ENCODE peak calls at places on chromosome 2, in seven cellular contexts. G is heart right ventricle, M is foreskin fibroblast, F is keratinocyte, N is right lobe of liver, V is activated B cell treated with CpG ODN at 0.5 μM for 24 hours, P is spleen. X is an unnamed sample.

GRCh38 chr2:82395531-82395930 is 2063.5 kb downstream of the SUCLG1 start:
- DNase-seq in V (no peak), F (no peak), N (no peak), P (no peak), M (no peak), G (no peak), X (no peak)

GRCh38 chr2:100381240-100381639 is 36.2 kb downstream of the CHST10 start:
- DNase-seq in P (peak), M (peak), V (peak), N (peak), G (peak), F (peak), X (no peak)

GRCh38 chr2:194714541-194714940 is 942.5 kb upstream of the SLC39A10 start:
- DNase-seq in G (no peak), P (no peak), M (no peak), F (no peak), V (no peak), N (no peak), X (no peak)

GRCh38 chr2:7887441-7887840 is 794.4 kb upstream of the ID2 start:
- DNase-seq in V (no peak), F (no peak), N (no peak), P (no peak), G (no peak), M (no peak), X (no peak)

GRCh38 chr2:238462782-238463396 is 36.2 kb downstream of the ASB1 start:
- DNase-seq in G (no peak), N (no peak), F (peak), V (no peak), P (no peak), M (peak), X (no peak)

GRCh38 chr2:98167916-98168315 is 80.9 kb downstream of the VWA3B start:
- DNase-seq in P (no peak), M (no peak), N (no peak), V (no peak), F (no peak), G (no peak), X (no peak)

GRCh38 chr2:64295326-64296149 is 151.3 kb upstream of the PELI1 start:
- DNase-seq in F (no peak), M (no peak), N (no peak), P (no peak), G (no peak), V (no peak), X (no peak)

GRCh38 chr2:143728498-143728897 is 599.3 kb downstream of the ARHGAP15 start:
- DNase-seq in V (no peak), P (no peak), F (no peak), M (no peak), G (no peak), N (no peak), X (no peak)

GRCh38 chr2:170468557-170468956 is 246.6 kb upstream of the SP5 start:
- DNase-seq in G (no peak), V (no peak), M (no peak), N (no peak), P (no peak), F (no peak), X (no peak)

GRCh38 chr2:95344656-95345055 is 47.5 kb downstream of the KCNIP3 start:
- DNase-seq in P (peak), V (no peak), N (no peak), F (no peak), G (no peak), M (no peak), X (peak)

GRCh38 chr2:110868971-110869370 is 136.6 kb downstream of the ACOXL start:
- DNase-seq in M (no peak), P (no peak), N (no peak), G (no peak), V (no peak), F (no peak), X (no peak)

GRCh38 chr2:204280239-204280638 is 265.0 kb upstream of the PARD3B start:
- DNase-seq in M (no peak), V (no peak), P (no peak), N (no peak), G (no peak), F (no peak), X (no peak)

GRCh38 chr2:135851858-135852257 is 14.9 kb upstream of the LCT start:
- DNase-seq in P (no peak), M (no peak), V (no peak), G (no peak), N (no peak), F (no peak), X (no peak)

GRCh38 chr2:85156141-85156540 is 22.9 kb downstream of the TCF7L1 start:
- DNase-seq in N (no peak), V (no peak), F (no peak), P (no peak), G (no peak), M (no peak), X (no peak)

GRCh38 chr2:218260742-218261423 is at the start of gene GPBAR1:
- DNase-seq in F (no peak), N (no peak), P (no peak), V (no peak), G (peak), M (no peak), X (no peak)

GRCh38 chr2:28528206-28528605 is 32.3 kb downstream of the PLB1 start:
- DNase-seq in V (no peak), M (no peak), F (no peak), P (no peak), G (peak), N (no peak), X (no peak)
- TF ChIP-seq CTCF in V (no peak), M (no peak), F (no peak), P (no peak), G (no peak), N (no peak), X (no peak)

GRCh38 chr2:216603010-216603883 is 30.0 kb upstream of the IGFBP2 start:
- DNase-seq in M (no peak), N (no peak), P (no peak), V (no peak), F (no peak), G (no peak), X (no peak)
- TF ChIP-seq CTCF in M (no peak), N (no peak), P (no peak), V (no peak), F (no peak), G (no peak), X (no peak)

DNA sequence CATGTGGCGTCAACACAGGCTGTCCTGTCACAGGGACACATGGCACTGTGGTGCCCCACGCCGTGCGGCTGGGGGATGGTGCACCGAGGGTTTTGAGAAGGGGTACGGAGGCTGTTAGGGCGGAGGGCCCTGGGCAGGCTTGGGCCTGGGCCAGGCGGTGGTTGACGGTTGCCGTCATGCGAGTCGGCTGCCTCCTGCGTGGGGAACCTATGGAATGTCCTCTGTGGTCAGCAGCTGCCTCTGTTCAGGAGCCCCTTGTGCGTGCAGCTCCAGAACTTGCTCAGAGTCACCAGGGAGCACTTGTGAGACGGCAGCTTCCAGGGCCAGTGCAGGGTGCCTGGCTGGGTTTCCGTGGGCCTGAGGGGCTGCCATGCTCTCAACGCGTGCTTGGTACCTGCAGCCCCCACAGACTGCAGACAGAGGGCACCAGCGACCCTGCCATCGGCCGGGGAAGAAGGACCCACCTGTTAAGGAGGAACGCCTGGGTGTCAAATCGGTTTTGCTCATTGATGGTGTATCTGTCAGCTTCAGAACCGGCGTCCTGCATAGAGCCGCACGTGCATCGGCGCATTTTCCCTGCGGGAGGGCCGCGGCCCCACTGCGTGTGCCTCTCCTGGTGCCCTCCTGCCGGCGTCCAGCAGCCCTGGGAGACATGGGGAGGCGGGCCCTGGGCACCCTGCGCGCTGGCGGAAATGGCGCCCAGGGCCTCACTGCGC is 10.0 kb upstream of the D2HGDH start:
- DNase-seq in F (no peak), V (no peak), P (no peak), N (no peak), G (no peak), M (no peak), X (no peak)
- TF ChIP-seq CTCF in F (peak), V (no peak), P (no peak), N (peak), G (peak), M (no peak), X (peak)

DNA sequence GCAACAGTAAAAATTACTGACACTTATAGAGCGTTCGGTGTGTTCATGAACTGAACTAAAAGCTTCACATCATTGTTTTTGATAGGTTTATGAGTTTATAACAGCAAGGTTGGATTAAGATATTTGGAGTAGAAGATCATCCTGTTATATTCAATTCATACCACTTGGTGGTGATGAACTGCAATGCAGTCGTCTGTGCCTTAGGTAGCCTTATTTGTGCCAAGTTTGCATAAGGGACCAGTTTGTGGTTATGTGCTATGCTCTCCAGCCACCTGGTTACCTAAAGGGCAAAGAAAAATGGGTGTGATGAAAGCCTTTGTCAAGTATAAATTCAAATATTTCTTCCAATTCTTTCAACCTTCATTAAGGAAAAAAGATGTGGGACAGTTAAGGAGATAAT is 150.9 kb upstream of the KCNH7 start:
- DNase-seq in G (no peak), M (no peak), N (no peak), P (no peak), F (no peak), V (no peak), X (no peak)
- TF ChIP-seq CTCF in G (no peak), M (no peak), N (peak), P (no peak), F (no peak), V (no peak), X (no peak)

GRCh38 chr2:226835796-226836547 is at the start of gene RHBDD1:
- DNase-seq in N (peak), V (peak), P (peak), F (peak), G (peak), M (peak), X (peak)
- TF ChIP-seq CTCF in N (no peak), V (no peak), P (no peak), F (no peak), G (no peak), M (no peak), X (no peak)

DNA sequence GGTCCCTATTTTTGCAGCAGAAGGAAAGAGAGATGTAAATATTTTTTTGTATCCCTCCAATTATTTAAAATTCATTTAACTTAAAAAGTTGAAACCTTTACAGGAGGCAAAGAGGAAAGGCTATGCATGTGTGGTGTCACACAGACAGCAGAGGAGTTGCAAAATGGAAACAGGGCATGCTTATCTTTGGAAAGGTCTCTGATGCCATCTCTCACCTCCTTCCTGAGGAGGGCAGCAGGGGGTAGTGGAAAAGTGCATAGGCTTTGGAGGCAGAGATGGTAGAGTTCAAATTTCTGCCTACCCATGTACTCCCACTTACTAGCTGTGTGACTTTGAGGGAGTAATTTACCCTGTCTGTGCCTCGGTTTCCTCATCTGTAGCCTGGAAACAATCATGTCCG is 99.6 kb upstream of the MCFD2 start:
- DNase-seq in G (no peak), F (no peak), P (no peak), N (no peak), M (no peak), V (no peak), X (no peak)
- TF ChIP-seq CTCF in G (no peak), F (peak), P (no peak), N (peak), M (no peak), V (no peak), X (peak)